ENCODE peak calls at places on chromosomes 11 and 22, in four cellular contexts. H, D, G and B are unnamed samples. For H3K4me1, the result is how much of the 10 kb centered on the place peaks cover.

GRCh38 chr22:49290286-49290685 is 537.4 kb downstream of the BRD1 start:
- DNase-seq in H (no peak), D (no peak), G (no peak), B (no peak)

GRCh38 chr11:18706330-18707243 is 8.0 kb downstream of the TMEM86A start:
- DNase-seq in D (no peak), H (no peak), G (peak), B (peak)

GRCh38 chr11:64340671-64341335 is 799 bp downstream of the CCDC88B start:
- DNase-seq in H (no peak), D (no peak), G (peak), B (no peak)

GRCh38 chr11:68003846-68004550 is at the start of gene UNC93B1:
- DNase-seq in H (peak), D (no peak), G (peak), B (peak)

GRCh38 chr11:65210748-65211147 is 29.0 kb downstream of the CAPN1 start:
- DNase-seq in D (no peak), G (no peak), H (no peak), B (no peak)

GRCh38 chr11:61567286-61568061 is 13.4 kb downstream of the SYT7 start:
- DNase-seq in D (peak), G (peak), H (peak), B (peak)

GRCh38 chr11:128417607-128418324 is 169.6 kb downstream of the ETS1 start:
- DNase-seq in D (no peak), G (no peak), H (no peak), B (no peak)

GRCh38 chr22:49535126-49535525 is 292.5 kb downstream of the BRD1 start:
- DNase-seq in G (no peak), D (no peak), H (no peak), B (no peak)

GRCh38 chr22:31138126-31138525 is 2.2 kb downstream of the PLA2G3 start:
- DNase-seq in G (no peak), H (no peak), D (no peak), B (no peak)

GRCh38 chr11:73171762-73172161 is 29.6 kb upstream of the FCHSD2 start:
- DNase-seq in H (peak), D (no peak), G (no peak), B (no peak)

GRCh38 chr11:46914363-46914762 is 4.0 kb downstream of the LRP4 start:
- DNase-seq in G (peak), D (no peak), H (peak), B (no peak)

GRCh38 chr11:115627666-115628460 is 123.6 kb upstream of the CADM1 start:
- DNase-seq in G (no peak), H (no peak), D (no peak), B (no peak)

GRCh38 chr11:120467627-120468026 is 43.9 kb upstream of the GRIK4 start:
- DNase-seq in G (no peak), D (no peak), H (no peak), B (no peak)

GRCh38 chr11:37199082-37199481 is 601.0 kb upstream of the RAG2 start:
- DNase-seq in H (no peak), D (no peak), G (no peak), B (no peak)

GRCh38 chr11:127470485-127470884 is 469.9 kb upstream of the KIRREL3 start:
- DNase-seq in G (no peak), H (no peak), D (no peak), B (no peak)

GRCh38 chr22:45124176-45124857 is 39.4 kb upstream of the NUP50 start:
- DNase-seq in G (no peak), H (no peak), D (no peak), B (no peak)

GRCh38 chr11:45984192-45984591 is 61.7 kb downstream of the LARGE2 start:
- DNase-seq in G (no peak), H (no peak), D (no peak), B (no peak)

GRCh38 chr11:50037282-50037681 is 4.6 kb downstream of the OR4C45 start:
- DNase-seq in G (no peak), D (no peak), H (no peak), B (no peak)

DNA sequence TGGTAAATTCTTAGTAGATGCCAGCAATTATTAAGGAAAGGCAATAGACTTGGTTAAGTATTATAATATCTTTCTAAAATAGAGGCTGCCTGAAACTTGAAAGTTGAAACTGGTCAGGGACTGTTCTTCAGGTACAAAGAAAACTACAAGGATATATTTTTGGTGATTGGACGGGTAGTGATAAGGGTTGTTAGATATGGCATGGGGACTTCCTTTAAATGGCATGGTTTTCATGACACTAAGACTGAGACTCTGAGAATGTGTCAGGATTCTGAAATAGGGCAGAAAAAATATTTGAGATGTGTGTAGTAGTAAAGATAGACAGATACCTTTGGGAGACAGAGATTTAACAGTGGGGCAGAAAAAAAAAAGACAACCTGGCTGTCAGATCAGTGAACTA is 108.4 kb upstream of the SLC5A12 start:
- DNase-seq in G (no peak), D (no peak), H (no peak), B (no peak)
- H3K27ac ChIP-seq in G (no peak), D (no peak), H (no peak), B (no peak)

GRCh38 chr22:24831678-24832077 is 25.7 kb downstream of the SGSM1 start:
- DNase-seq in G (no peak), H (no peak), D (no peak), B (no peak)
- TF ChIP-seq CTCF in G (no peak), H (no peak), D (no peak), B (no peak)

DNA sequence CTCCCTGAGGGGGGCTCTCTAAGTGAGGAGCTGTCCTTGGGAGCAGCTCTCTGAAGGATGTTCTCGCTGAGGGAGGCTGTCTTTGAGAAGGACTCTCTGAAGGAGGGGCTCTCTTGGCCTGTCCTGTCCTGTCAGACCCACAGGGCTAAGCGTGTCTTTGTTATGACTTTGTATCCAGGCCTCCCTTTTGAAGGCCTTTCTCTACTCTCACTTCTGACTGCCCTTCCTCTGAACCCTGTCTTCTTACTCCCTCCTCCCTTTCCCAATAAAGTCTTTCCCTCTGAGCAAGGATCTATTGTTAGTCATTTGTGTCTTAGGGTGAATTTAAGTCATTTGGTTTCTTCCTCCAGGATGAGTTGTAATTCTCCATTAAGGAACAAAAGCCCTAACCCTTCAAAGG is 330.1 kb upstream of the PLET1 start:
- DNase-seq in H (no peak), G (no peak), D (no peak), B (no peak)
- H3K4me1 ChIP-seq in H (under half), G (under half), D (under half), B (under half)

GRCh38 chr11:12516387-12517110 is 139.2 kb downstream of the PARVA start:
- DNase-seq in D (no peak), H (peak), G (no peak), B (no peak)
- H3K27ac ChIP-seq in D (no peak), H (no peak), G (no peak), B (no peak)

DNA sequence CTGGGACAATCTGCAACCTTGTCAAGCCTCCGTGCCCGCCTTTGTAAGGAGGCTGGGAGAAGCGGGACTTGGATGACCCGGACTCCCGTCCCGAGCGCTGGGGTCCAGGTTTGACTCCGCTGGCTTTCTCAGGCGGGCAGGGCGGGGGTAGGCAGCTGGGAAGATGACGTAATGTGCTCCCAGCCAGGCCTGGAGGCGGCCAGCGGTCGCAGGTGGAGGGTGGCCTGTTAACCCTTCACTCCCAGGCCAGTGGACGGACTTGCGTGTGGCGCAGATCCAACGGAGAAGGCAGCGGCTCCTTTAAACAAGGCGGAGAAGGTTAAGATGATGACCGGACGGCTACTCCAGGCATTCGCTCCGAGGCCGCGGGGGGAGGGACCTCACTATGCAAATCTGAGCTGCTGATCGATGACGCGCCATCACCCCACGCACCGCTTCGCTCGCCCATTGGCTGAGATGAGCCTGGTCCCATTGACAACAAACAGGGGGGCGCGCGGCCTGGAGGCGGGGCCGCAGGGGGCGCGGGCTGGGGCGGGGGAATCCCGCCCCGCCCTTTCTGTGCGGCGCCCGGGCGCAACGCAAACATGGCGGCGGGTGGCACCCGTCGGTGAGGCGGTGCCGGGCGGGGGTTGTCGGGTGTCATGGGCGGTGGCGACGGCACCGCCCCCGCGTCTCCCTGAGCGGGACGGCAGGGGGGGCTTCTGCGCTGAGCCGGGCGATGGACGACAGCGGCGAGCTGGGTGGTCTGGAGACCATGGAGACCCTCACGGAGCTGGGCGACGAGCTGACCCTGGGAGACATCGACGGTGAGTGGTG is at the start of gene SREBF2:
- DNase-seq in D (peak), H (peak), G (peak), B (peak)
- TF ChIP-seq CTCF in D (no peak), H (no peak), G (no peak), B (no peak)

GRCh38 chr22:42072606-42073330 is 1.3 kb upstream of the PHETA2 start:
- DNase-seq in D (no peak), G (peak), H (no peak), B (no peak)
- H3K4me1 ChIP-seq in D (under half), G (under half), H (under half), B (half or more)

GRCh38 chr22:35913925-35914324 is 114.7 kb downstream of the RBFOX2 start:
- DNase-seq in H (no peak), D (no peak), G (no peak), B (no peak)

GRCh38 chr22:35914665-35915476 is 113.8 kb downstream of the RBFOX2 start:
- DNase-seq in H (peak), D (peak), G (peak), B (peak)

GRCh38 chr22:35914357-35914664 is 114.3 kb downstream of the RBFOX2 start:
- DNase-seq in H (no peak), D (no peak), G (no peak), B (no peak)

GRCh38 chr22:35917651-35918050 is 111.0 kb downstream of the RBFOX2 start:
- DNase-seq in H (no peak), D (no peak), G (no peak), B (no peak)

GRCh38 chr22:35915477-35916013 is 113.1 kb downstream of the RBFOX2 start:
- DNase-seq in G (no peak), D (no peak), H (no peak), B (no peak)
- H3K27ac ChIP-seq in G (peak), D (peak), H (peak), B (peak)